ENCODE peak calls at places on chromosomes 16 and 17, in ten cellular contexts. I is epithelial cell of esophagus, O is thoracic aorta, S is right atrium auricular region, E is adrenal gland, Q is mucosa of descending colon, U is choroid plexus epithelial cell, G is progenitor cell of endocrine pancreas, X is GM10248, N is retinal pigment epithelial cell. D is an unnamed sample.

GRCh38 chr17:32903774-32904673 is 23.9 kb upstream of the TMEM98 start:
- DNase-seq in S (no peak), X (no peak), N (no peak), E (no peak), I (no peak), O (no peak), G (no peak), U (no peak), Q (no peak), D (no peak)

GRCh38 chr16:4506450-4506849 is 30.3 kb downstream of the HMOX2 start:
- DNase-seq in X (peak; percentile 79), U (peak; percentile 90), G (peak; percentile 17), Q (no peak), N (no peak), S (no peak), O (no peak), E (peak; percentile 77), I (peak; percentile 84), D (peak; percentile 79)

GRCh38 chr17:43015579-43015978 is 6.6 kb downstream of the VAT1 start:
- DNase-seq in E (peak; percentile 91), O (no peak), S (peak; percentile 86), Q (no peak), I (no peak), G (no peak), X (no peak), N (no peak), U (peak; percentile 34), D (no peak)

GRCh38 chr17:64441772-64442549 is 7.0 kb upstream of the MILR1 start:
- DNase-seq in Q (no peak), X (no peak), O (no peak), G (no peak), U (peak; percentile 92), I (peak; percentile 55), S (no peak), N (peak; percentile 37), E (peak; percentile 48), D (no peak)

GRCh38 chr16:57462978-57463362 is 491 bp downstream of the POLR2C start:
- DNase-seq in N (no peak), S (no peak), Q (no peak), I (no peak), G (no peak), E (no peak), X (peak; percentile 26), O (no peak), U (no peak), D (peak; percentile 34)

GRCh38 chr16:10892782-10893181 is 15.8 kb downstream of the CIITA start:
- DNase-seq in X (no peak), N (no peak), I (no peak), E (no peak), S (no peak), U (no peak), O (no peak), G (no peak), Q (no peak), D (no peak)

GRCh38 chr16:5354645-5355044 is 257.1 kb upstream of the EEF2KMT start:
- DNase-seq in X (no peak), N (no peak), G (no peak), Q (no peak), O (no peak), S (no peak), E (no peak), U (no peak), I (no peak), D (no peak)

GRCh38 chr17:38464723-38465419 is 36.6 kb downstream of the ARHGAP23 start:
- DNase-seq in E (peak; percentile 87), O (no peak), X (peak; percentile 7), G (no peak), N (peak; percentile 93), I (peak; percentile 87), U (peak; percentile 96), S (peak; percentile 93), Q (peak; percentile 80), D (peak; percentile 6)

GRCh38 chr17:17839792-17840707 is 3.3 kb upstream of the SREBF1 start:
- DNase-seq in N (peak; percentile 74), Q (peak; percentile 96), U (peak; percentile 87), O (peak; percentile 41), S (peak; percentile 88), I (peak; percentile 91), X (peak; percentile 96), G (peak; percentile 75), E (peak; percentile 95), D (peak; percentile 96)

GRCh38 chr16:70253291-70254094 is 1.8 kb upstream of the EXOSC6 start:
- DNase-seq in S (peak; percentile 54), I (peak; percentile 58), U (peak; percentile 63), O (no peak), E (peak; percentile 50), Q (no peak), N (no peak), X (no peak), G (no peak), D (peak; percentile 43)

GRCh38 chr17:82937411-82938371 is 97.9 kb upstream of the ZNF750 start:
- DNase-seq in U (no peak), Q (peak; percentile 48), O (no peak), X (no peak), G (no peak), N (no peak), I (no peak), E (no peak), S (no peak), D (no peak)

GRCh38 chr17:68205251-68205807 is 42.5 kb upstream of the AMZ2 start:
- DNase-seq in I (peak; percentile 85), Q (peak; percentile 94), E (peak; percentile 87), S (peak; percentile 92), U (peak; percentile 84), N (peak; percentile 39), G (peak; percentile 90), O (peak; percentile 69), X (peak; percentile 91), D (peak; percentile 95)

GRCh38 chr17:4018446-4018845 is 54.2 kb upstream of the ATP2A3 start:
- DNase-seq in U (no peak), O (no peak), E (no peak), X (no peak), I (no peak), G (no peak), S (no peak), N (no peak), Q (no peak), D (no peak)

GRCh38 chr17:63350364-63350763 is 95.7 kb downstream of the CYB561 start:
- DNase-seq in G (no peak), Q (no peak), I (no peak), E (no peak), X (no peak), O (no peak), S (no peak), U (no peak), N (no peak), D (no peak)

GRCh38 chr16:30342751-30343490 is 12.2 kb downstream of the CD2BP2 start:
- DNase-seq in G (no peak), N (no peak), Q (no peak), U (no peak), S (no peak), X (no peak), E (no peak), O (no peak), I (no peak), D (no peak)

GRCh38 chr16:85324506-85324905 is 212.2 kb upstream of the CIBAR2 start:
- DNase-seq in Q (no peak), N (no peak), G (no peak), U (no peak), X (no peak), I (no peak), E (no peak), S (no peak), O (no peak), D (no peak)
- TF ChIP-seq CTCF in Q (no peak), N (no peak), G (no peak), U (no peak), X (no peak), I (no peak), E (no peak), S (no peak), O (no peak), D (no peak)

GRCh38 chr16:87380875-87381274 is 2.7 kb downstream of the FBXO31 start:
- DNase-seq in O (no peak), Q (no peak), E (no peak), N (no peak), I (no peak), U (peak; percentile 68), G (no peak), X (no peak), S (no peak), D (peak; percentile 56)
- TF ChIP-seq CTCF in O (no peak), Q (no peak), E (no peak), N (peak; percentile 13), I (no peak), U (peak; percentile 18), G (no peak), X (no peak), S (no peak), D (no peak)

DNA sequence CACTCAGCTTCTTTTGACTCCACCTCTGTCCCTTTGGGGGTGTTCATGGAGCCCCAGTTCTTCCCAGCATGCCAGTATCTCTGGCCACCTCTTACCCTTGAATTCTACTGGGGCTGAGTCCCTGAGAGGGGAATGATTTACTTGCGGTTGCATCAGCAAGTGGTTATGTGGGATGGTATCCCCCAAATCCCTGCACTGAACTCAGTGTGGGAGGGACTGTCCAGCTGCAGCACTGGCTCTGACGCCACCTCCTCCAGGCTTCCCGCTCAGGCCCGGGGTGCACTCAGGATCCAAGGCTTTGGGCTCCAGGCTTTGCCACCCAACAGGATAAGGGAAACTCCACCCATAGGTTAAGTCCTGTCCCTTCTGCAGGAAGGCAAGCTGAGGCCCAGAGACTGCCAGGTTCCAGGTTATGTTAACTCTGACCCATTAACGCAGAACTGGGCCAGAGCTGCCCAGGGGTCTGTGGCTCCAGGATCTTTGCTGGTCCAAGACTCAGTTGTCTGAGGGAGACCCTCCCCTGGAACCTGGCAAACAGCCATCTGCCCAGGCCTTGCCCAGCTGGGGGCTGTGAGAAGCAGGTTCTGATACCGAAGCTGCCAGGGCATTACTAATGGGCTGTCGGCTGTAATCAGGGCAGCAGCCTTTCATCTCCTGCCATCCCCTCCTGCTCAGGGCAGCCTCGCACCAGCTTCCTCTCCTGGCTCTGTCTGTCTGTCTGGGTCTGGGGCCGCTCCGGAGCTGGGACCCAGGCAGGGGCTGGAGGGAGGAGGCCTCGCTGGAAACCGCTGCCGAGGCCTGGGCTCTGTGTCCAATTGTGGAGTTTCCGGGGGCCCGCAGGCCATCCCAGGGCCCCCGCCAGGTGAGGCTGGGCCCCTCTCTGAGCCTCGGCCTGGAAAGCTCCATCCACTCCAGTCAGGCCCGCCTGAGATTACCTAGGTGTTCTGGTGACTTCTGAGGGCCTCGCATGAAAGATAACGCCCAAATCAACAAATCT is 21.4 kb upstream of the BRD7 start:
- DNase-seq in I (no peak), N (no peak), S (no peak), O (no peak), U (no peak), E (no peak), G (no peak), X (no peak), Q (no peak), D (no peak)
- TF ChIP-seq CTCF in I (no peak), N (no peak), S (no peak), O (no peak), U (no peak), E (no peak), G (no peak), X (no peak), Q (no peak), D (no peak)

DNA sequence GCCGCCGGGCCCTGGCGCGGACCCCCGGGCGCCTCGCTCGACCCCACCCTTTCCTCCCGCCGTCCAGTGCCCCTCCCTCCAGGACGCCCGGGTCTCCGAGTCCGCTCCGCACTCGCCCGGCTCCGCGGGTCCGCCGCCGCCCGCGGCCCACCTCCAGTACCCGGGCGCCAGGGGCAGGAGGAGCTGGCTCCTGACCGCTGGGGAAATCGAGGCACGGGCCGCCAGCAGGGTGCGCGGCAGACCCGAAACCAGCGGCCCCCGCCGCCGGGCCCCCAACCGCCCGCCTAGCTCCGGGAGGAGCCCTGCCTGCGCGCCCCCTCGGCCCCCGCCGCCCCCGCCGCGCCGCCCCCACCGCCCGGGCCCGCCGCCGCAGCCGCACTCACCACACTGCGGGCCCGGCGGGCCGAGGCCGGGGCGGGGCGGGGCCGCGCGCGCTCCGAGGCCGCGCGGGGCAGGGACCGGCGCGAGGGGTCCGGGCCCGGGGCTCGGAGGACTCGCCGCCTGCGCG is 336 bp downstream of the MAFG start:
- DNase-seq in U (no peak), G (no peak), E (no peak), O (no peak), N (no peak), Q (no peak), I (no peak), X (no peak), S (no peak), D (no peak)
- TF ChIP-seq CTCF in U (no peak), G (no peak), E (no peak), O (no peak), N (no peak), Q (no peak), I (no peak), X (no peak), S (no peak), D (peak; percentile 17)

D was measured in GM13977.